ENCODE peak calls at places on chromosomes 1 and 21, in seven cellular contexts. One of them, this sample, is unnamed.

GRCh38 chr1:12511516-12512468 is 106.2 kb downstream of the DHRS3 start:
- DNase-seq in neural crest cell: no peak
- DNase-seq in substantia nigra: no peak
- DNase-seq in left ventricle myocardium inferior: no peak
- DNase-seq in upper lobe of right lung: no peak
- DNase-seq in GM18507: no peak
- DNase-seq in LHCN-M2: no peak
- DNase-seq in this sample: no peak

GRCh38 chr1:207001492-207002245 is 30.9 kb downstream of the C1orf116 start:
- DNase-seq in neural crest cell: no peak
- DNase-seq in left ventricle myocardium inferior: no peak
- DNase-seq in LHCN-M2: no peak
- DNase-seq in substantia nigra: no peak
- DNase-seq in GM18507: no peak
- DNase-seq in upper lobe of right lung: no peak
- DNase-seq in this sample: peak

GRCh38 chr21:26077523-26077922 is 93.0 kb downstream of the APP start:
- DNase-seq in LHCN-M2: peak
- DNase-seq in substantia nigra: no peak
- DNase-seq in upper lobe of right lung: no peak
- DNase-seq in neural crest cell: no peak
- DNase-seq in GM18507: no peak
- DNase-seq in left ventricle myocardium inferior: no peak
- DNase-seq in this sample: no peak

GRCh38 chr1:210536263-210536961 is 207.7 kb downstream of the HHAT start:
- DNase-seq in upper lobe of right lung: no peak
- DNase-seq in LHCN-M2: peak
- DNase-seq in left ventricle myocardium inferior: no peak
- DNase-seq in neural crest cell: no peak
- DNase-seq in GM18507: no peak
- DNase-seq in substantia nigra: no peak
- DNase-seq in this sample: no peak

GRCh38 chr21:39674794-39675193 is 62.1 kb downstream of the B3GALT5 start:
- DNase-seq in left ventricle myocardium inferior: no peak
- DNase-seq in LHCN-M2: no peak
- DNase-seq in neural crest cell: no peak
- DNase-seq in GM18507: no peak
- DNase-seq in upper lobe of right lung: no peak
- DNase-seq in substantia nigra: no peak
- DNase-seq in this sample: no peak

GRCh38 chr21:36691539-36692124 is 7.3 kb upstream of the SIM2 start:
- DNase-seq in upper lobe of right lung: no peak
- DNase-seq in LHCN-M2: no peak
- DNase-seq in left ventricle myocardium inferior: no peak
- DNase-seq in neural crest cell: no peak
- DNase-seq in substantia nigra: no peak
- DNase-seq in GM18507: no peak
- DNase-seq in this sample: no peak

GRCh38 chr1:165257969-165258459 is 98.5 kb downstream of the LMX1A start:
- DNase-seq in substantia nigra: peak
- DNase-seq in GM18507: peak
- DNase-seq in neural crest cell: peak
- DNase-seq in upper lobe of right lung: no peak
- DNase-seq in left ventricle myocardium inferior: peak
- DNase-seq in LHCN-M2: peak
- DNase-seq in this sample: peak

GRCh38 chr1:32901823-32902534 is 790 bp upstream of the TMEM54 start:
- DNase-seq in substantia nigra: no peak
- DNase-seq in neural crest cell: no peak
- DNase-seq in LHCN-M2: no peak
- DNase-seq in GM18507: no peak
- DNase-seq in left ventricle myocardium inferior: no peak
- DNase-seq in upper lobe of right lung: peak
- DNase-seq in this sample: no peak

GRCh38 chr1:94199398-94199797 is 38.0 kb downstream of the ARHGAP29 start:
- DNase-seq in neural crest cell: no peak
- DNase-seq in LHCN-M2: no peak
- DNase-seq in left ventricle myocardium inferior: no peak
- DNase-seq in GM18507: no peak
- DNase-seq in upper lobe of right lung: no peak
- DNase-seq in substantia nigra: no peak
- DNase-seq in this sample: no peak

GRCh38 chr21:45029298-45029967 is 44.9 kb upstream of the ADARB1 start:
- DNase-seq in upper lobe of right lung: no peak
- DNase-seq in GM18507: no peak
- DNase-seq in substantia nigra: no peak
- DNase-seq in left ventricle myocardium inferior: peak
- DNase-seq in LHCN-M2: no peak
- DNase-seq in neural crest cell: peak
- DNase-seq in this sample: no peak

GRCh38 chr1:229980009-229980408 is 87.0 kb upstream of the GALNT2 start:
- DNase-seq in left ventricle myocardium inferior: no peak
- DNase-seq in upper lobe of right lung: no peak
- DNase-seq in substantia nigra: no peak
- DNase-seq in GM18507: no peak
- DNase-seq in LHCN-M2: peak
- DNase-seq in neural crest cell: no peak
- DNase-seq in this sample: peak

GRCh38 chr1:30782361-30783243 is 25.0 kb upstream of the LAPTM5 start:
- DNase-seq in upper lobe of right lung: peak
- DNase-seq in substantia nigra: peak
- DNase-seq in GM18507: peak
- DNase-seq in neural crest cell: peak
- DNase-seq in LHCN-M2: peak
- DNase-seq in left ventricle myocardium inferior: peak
- DNase-seq in this sample: peak

GRCh38 chr1:171984850-171985485 is 143.7 kb downstream of the DNM3 start:
- DNase-seq in LHCN-M2: peak
- DNase-seq in substantia nigra: no peak
- DNase-seq in neural crest cell: no peak
- DNase-seq in upper lobe of right lung: no peak
- DNase-seq in left ventricle myocardium inferior: no peak
- DNase-seq in GM18507: peak
- DNase-seq in this sample: peak

GRCh38 chr1:193458628-193459027 is 272.2 kb upstream of the B3GALT2 start:
- DNase-seq in substantia nigra: no peak
- DNase-seq in LHCN-M2: no peak
- DNase-seq in upper lobe of right lung: no peak
- DNase-seq in GM18507: no peak
- DNase-seq in neural crest cell: no peak
- DNase-seq in left ventricle myocardium inferior: no peak
- DNase-seq in this sample: no peak

This sample was measured in PC-3.